ENCODE peak calls at places on chromosomes 11 and 22, in eight cellular contexts. X is breast epithelium; H is activated CD8-positive, alpha-beta T cell treated with anti-CD3 and anti-CD28 coated beads for 36 hours; C is thyroid gland; Y is fibroblast of villous mesenchyme; I is cardiac muscle cell; V is HFF-Myc; Q is fibroblast of lung. M is an unnamed sample.

GRCh38 chr11:120334894-120335462 is 1.2 kb upstream of the ARHGEF12 start:
- DNase-seq in X (peak; percentile 67), H (peak; percentile 72), C (peak; percentile 63), Y (peak; percentile 94), I (peak; percentile 90), V (peak; percentile 85), Q (peak; percentile 98), M (peak; percentile 73)

GRCh38 chr22:37193629-37194191 is 5.7 kb upstream of the C1QTNF6 start:
- DNase-seq in X (no peak), H (peak; percentile 71), C (no peak), Y (peak; percentile 83), I (peak; percentile 58), V (no peak), Q (no peak), M (peak; percentile 84)

GRCh38 chr11:279966-280761 is 2.0 kb downstream of the NLRP6 start:
- DNase-seq in X (no peak), H (peak; percentile 67), C (peak; percentile 34), Y (peak; percentile 37), I (peak; percentile 47), V (no peak), Q (no peak), M (no peak)

GRCh38 chr11:87228820-87229219 is 191.1 kb downstream of the TMEM135 start:
- DNase-seq in X (no peak), H (no peak), C (no peak), Y (no peak), I (no peak), V (no peak), Q (no peak), M (no peak)

GRCh38 chr11:74926304-74927030 is 22.4 kb downstream of the XRRA1 start:
- DNase-seq in X (no peak), H (peak; percentile 84), C (no peak), Y (peak; percentile 75), I (no peak), V (peak; percentile 83), Q (peak; percentile 28), M (peak; percentile 49)

GRCh38 chr11:26730711-26731460 is 9.0 kb upstream of the SLC5A12 start:
- DNase-seq in X (no peak), H (no peak), C (no peak), Y (peak; percentile 18), I (peak; percentile 17), V (no peak), Q (peak; percentile 14), M (peak; percentile 6)

GRCh38 chr11:62708423-62709261 is 1.2 kb downstream of the GNG3 start:
- DNase-seq in X (peak; percentile 45), H (peak; percentile 76), C (peak; percentile 45), Y (no peak), I (no peak), V (no peak), Q (no peak), M (no peak)

GRCh38 chr11:67371549-67372231 is 1.7 kb downstream of the CLCF1 start:
- DNase-seq in X (no peak), H (peak; percentile 45), C (peak; percentile 82), Y (peak; percentile 51), I (peak; percentile 61), V (no peak), Q (peak; percentile 43), M (peak; percentile 82)

GRCh38 chr22:20085651-20086050 is 5.6 kb downstream of the DGCR8 start:
- DNase-seq in X (no peak), H (no peak), C (no peak), Y (no peak), I (no peak), V (no peak), Q (no peak), M (no peak)

GRCh38 chr11:77884829-77885190 is 63.9 kb downstream of the AAMDC start:
- DNase-seq in X (no peak), H (no peak), C (no peak), Y (no peak), I (no peak), V (no peak), Q (no peak), M (no peak)

GRCh38 chr11:120391297-120391696 is 55.1 kb downstream of the ARHGEF12 start:
- DNase-seq in X (no peak), H (no peak), C (no peak), Y (no peak), I (peak; percentile 32), V (no peak), Q (no peak), M (no peak)

GRCh38 chr11:84290647-84291046 is 1004.5 kb upstream of the CCDC90B start:
- DNase-seq in X (no peak), H (no peak), C (no peak), Y (no peak), I (no peak), V (no peak), Q (peak; percentile 28), M (no peak)

GRCh38 chr11:130737041-130737830 is 179.0 kb downstream of the SNX19 start:
- DNase-seq in X (no peak), H (no peak), C (no peak), Y (no peak), I (no peak), V (no peak), Q (no peak), M (no peak)

GRCh38 chr22:37378642-37379058 is 48.6 kb downstream of the ELFN2 start:
- DNase-seq in X (no peak), H (no peak), C (no peak), Y (no peak), I (no peak), V (no peak), Q (no peak), M (no peak)

GRCh38 chr22:27990879-27991278 is 71.8 kb upstream of the PITPNB start:
- DNase-seq in X (no peak), H (peak; percentile 7), C (peak; percentile 41), Y (peak; percentile 56), I (peak; percentile 63), V (no peak), Q (peak; percentile 49), M (peak; percentile 90)

GRCh38 chr11:123509737-123510578 is 79.9 kb downstream of the GRAMD1B start:
- DNase-seq in X (no peak), H (no peak), C (peak; percentile 78), Y (peak; percentile 15), I (peak; percentile 69), V (no peak), Q (peak; percentile 58), M (no peak)

GRCh38 chr11:126485021-126485781 is 129.7 kb downstream of the ST3GAL4 start:
- DNase-seq in X (no peak), H (no peak), C (no peak), Y (peak; percentile 22), I (peak; percentile 28), V (no peak), Q (peak; percentile 33), M (no peak)

GRCh38 chr22:22814666-22815396 is 72.8 kb upstream of the IGLL5 start:
- DNase-seq in X (peak; percentile 7), H (no peak), C (no peak), Y (no peak), I (no peak), V (no peak), Q (no peak), M (no peak)

GRCh38 chr22:45268958-45269844 is 15.5 kb upstream of the UPK3A start:
- DNase-seq in X (peak; percentile 71), H (peak; percentile 83), C (peak; percentile 79), Y (peak; percentile 77), I (peak; percentile 80), V (no peak), Q (peak; percentile 72), M (peak; percentile 80)

GRCh38 chr11:27926981-27927481 is 180.9 kb downstream of the KIF18A start:
- DNase-seq in X (no peak), H (no peak), C (no peak), Y (peak; percentile 92), I (peak; percentile 64), V (peak; percentile 65), Q (peak; percentile 78), M (peak; percentile 95)

GRCh38 chr11:64684357-64684756 is 38.6 kb downstream of the NRXN2 start:
- DNase-seq in X (no peak), H (no peak), C (no peak), Y (no peak), I (no peak), V (no peak), Q (no peak), M (no peak)

GRCh38 chr11:99773646-99774045 is 752.9 kb downstream of the CNTN5 start:
- DNase-seq in X (no peak), H (no peak), C (peak; percentile 66), Y (peak; percentile 61), I (peak; percentile 3), V (no peak), Q (peak; percentile 56), M (no peak)
- TF ChIP-seq CTCF in X (no peak), H (no peak), C (no peak), Y (no peak), I (no peak), V (no peak), Q (no peak), M (no peak)

GRCh38 chr11:60915250-60915914 is 1.4 kb downstream of the TMEM109 start:
- DNase-seq in X (peak; percentile 64), H (peak; percentile 91), C (peak; percentile 76), Y (peak; percentile 48), I (peak; percentile 56), V (no peak), Q (peak; percentile 62), M (peak; percentile 86)
- TF ChIP-seq CTCF in X (no peak), H (peak; percentile 40), C (peak; percentile 15), Y (peak; percentile 29), I (peak; percentile 38), V (peak; percentile 29), Q (peak; percentile 2), M (peak; percentile 62)

DNA sequence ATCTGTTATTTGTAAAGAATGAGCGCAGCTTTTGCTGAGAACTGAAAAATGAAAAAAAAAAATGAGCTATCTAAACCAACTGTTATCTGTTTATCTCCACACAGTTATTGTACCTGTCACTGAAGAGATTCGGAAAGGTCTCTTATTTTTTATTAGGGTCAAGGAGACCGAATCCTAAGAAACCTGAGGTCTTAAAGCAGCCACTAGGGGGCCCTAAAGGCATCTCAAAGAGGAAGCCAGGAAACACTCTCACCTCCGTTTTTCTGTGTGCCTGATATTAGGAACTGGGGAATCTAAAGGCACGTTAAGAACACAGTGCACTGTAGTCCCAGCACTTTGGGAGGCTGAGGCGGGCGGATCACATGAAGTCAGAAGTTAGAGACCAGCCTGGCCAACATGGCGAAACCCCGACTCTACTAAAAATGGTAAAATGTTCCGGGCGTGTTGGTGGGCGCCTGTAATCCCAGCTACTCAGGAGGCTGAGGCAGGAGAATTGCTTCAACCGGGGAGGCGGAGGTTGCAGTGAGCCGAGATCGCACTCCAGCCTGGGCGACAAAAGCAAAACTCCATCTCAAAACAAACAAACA is 3.5 kb upstream of the LARGE1 start:
- DNase-seq in X (peak; percentile 64), H (peak; percentile 54), C (peak; percentile 62), Y (peak; percentile 66), I (peak; percentile 82), V (peak; percentile 52), Q (peak; percentile 84), M (peak; percentile 81)
- TF ChIP-seq CTCF in X (peak; percentile 68), H (peak; percentile 55), C (peak; percentile 63), Y (peak; percentile 68), I (peak; percentile 85), V (peak; percentile 81), Q (peak; percentile 83), M (peak; percentile 72)

DNA sequence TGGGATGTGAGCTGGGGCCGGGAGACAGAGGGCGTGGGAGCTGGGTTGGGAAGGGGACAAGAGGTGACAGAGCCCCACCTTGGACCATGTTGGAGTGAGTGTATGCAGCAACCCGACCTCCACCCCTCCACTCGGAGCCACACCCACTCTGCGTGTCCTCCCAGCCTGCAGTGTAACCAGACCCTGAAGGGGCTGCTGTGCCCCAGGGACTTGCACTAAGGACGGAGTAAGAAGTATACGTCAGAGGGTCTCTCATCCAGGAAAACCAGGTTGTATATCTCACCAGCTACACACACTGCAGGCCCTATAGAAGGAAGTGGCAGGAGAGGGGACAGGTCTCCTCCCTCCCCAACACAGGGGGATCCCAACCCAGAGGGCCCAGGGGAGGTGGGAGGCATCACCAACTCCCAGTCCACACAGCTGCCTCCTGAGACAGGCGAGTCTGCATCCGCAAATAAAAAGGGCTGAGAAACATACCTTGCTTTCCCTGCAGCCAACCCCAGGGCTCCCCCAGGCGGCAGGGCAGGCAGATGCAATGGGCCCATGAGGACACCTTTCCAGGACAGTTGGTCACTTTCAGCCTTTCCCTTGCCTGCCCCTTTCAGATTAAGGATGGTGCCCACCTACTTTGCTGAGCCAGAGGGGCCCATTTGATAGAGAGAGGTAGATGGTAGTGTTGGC is 180.2 kb downstream of the BRD1 start:
- DNase-seq in X (no peak), H (no peak), C (no peak), Y (no peak), I (no peak), V (no peak), Q (no peak), M (peak; percentile 24)
- TF ChIP-seq CTCF in X (no peak), H (no peak), C (no peak), Y (no peak), I (no peak), V (no peak), Q (no peak), M (peak; percentile 63)

M was measured in NB4.